ENCODE peak calls at places on chromosome 7, in four cellular contexts. G is T follicular helper cell, V is heart right ventricle, W is KG1. S is an unnamed sample.

GRCh38 chr7:4173615-4174014 is 508.5 kb upstream of the FOXK1 start:
- DNase-seq in V (no peak), G (no peak), W (no peak), S (no peak)

GRCh38 chr7:17719998-17720397 is 220.3 kb downstream of the SNX13 start:
- DNase-seq in V (no peak), G (no peak), W (no peak), S (no peak)

GRCh38 chr7:116802784-116803183 is 59.6 kb upstream of the CAPZA2 start:
- DNase-seq in W (peak; percentile 6), V (no peak), G (no peak), S (peak; percentile 78)

GRCh38 chr7:151313857-151314256 is 27.8 kb upstream of the NUB1 start:
- DNase-seq in W (no peak), G (no peak), V (peak; percentile 61), S (no peak)

GRCh38 chr7:150800576-150801241 is at the start of gene TMEM176A:
- DNase-seq in G (no peak), V (peak; percentile 41), W (no peak), S (no peak)

GRCh38 chr7:27418544-27418943 is 175.9 kb downstream of the EVX1 start:
- DNase-seq in W (no peak), G (no peak), V (no peak), S (no peak)

GRCh38 chr7:26705567-26705966 is 158.8 kb downstream of the SKAP2 start:
- DNase-seq in V (no peak), G (no peak), W (no peak), S (no peak)

GRCh38 chr7:6015917-6016652 is 7.0 kb downstream of the AIMP2 start:
- DNase-seq in G (no peak), V (peak; percentile 76), W (no peak), S (peak; percentile 54)

GRCh38 chr7:84949501-84949900 is 237.4 kb downstream of the SEMA3D start:
- DNase-seq in V (no peak), W (no peak), G (no peak), S (no peak)

GRCh38 chr7:143279186-143280098 is 5.3 kb upstream of the TMEM139 start:
- DNase-seq in W (no peak), G (no peak), V (no peak), S (no peak)

GRCh38 chr7:66591801-66592596 is 36.7 kb upstream of the KCTD7 start:
- DNase-seq in W (peak; percentile 64), G (peak; percentile 83), V (peak; percentile 90), S (peak; percentile 98)

GRCh38 chr7:101717986-101718746 is 89.1 kb upstream of the MYL10 start:
- DNase-seq in V (peak; percentile 25), W (no peak), G (no peak), S (no peak)

GRCh38 chr7:31051598-31052503 is at the start of gene ADCYAP1R1:
- DNase-seq in W (no peak), G (no peak), V (peak; percentile 59), S (no peak)